ENCODE peak calls at places on chromosomes 1 and 21, in four cellular contexts. G is SW 1271, O is fibroblast of lung, J is dermis microvascular lymphatic vessel endothelial cell. W is an unnamed sample.

GRCh38 chr1:22534951-22535350 is 28.3 kb upstream of the EPHA8 start:
- DNase-seq in G (no peak), O (no peak), J (no peak), W (no peak)

GRCh38 chr1:229582011-229582694 is 23.6 kb upstream of the ABCB10 start:
- DNase-seq in G (no peak), O (peak), J (peak), W (no peak)

GRCh38 chr1:28037946-28038345 is 50.5 kb downstream of the EYA3 start:
- DNase-seq in G (no peak), O (no peak), J (no peak), W (no peak)

GRCh38 chr1:109794319-109795132 is 30.8 kb upstream of the EPS8L3 start:
- DNase-seq in G (no peak), O (peak), J (no peak), W (no peak)

GRCh38 chr1:230825061-230825803 is 43.1 kb downstream of the C1orf198 start:
- DNase-seq in G (no peak), O (peak), J (peak), W (no peak)

GRCh38 chr21:31128234-31128633 is 90.0 kb upstream of the KRTAP19-8 start:
- DNase-seq in G (no peak), O (peak), J (no peak), W (no peak)

GRCh38 chr1:211885746-211886522 is 55.4 kb upstream of the LPGAT1 start:
- DNase-seq in G (no peak), O (no peak), J (no peak), W (no peak)

GRCh38 chr1:32907435-32907834 is 6.2 kb upstream of the TMEM54 start:
- DNase-seq in G (no peak), O (peak), J (no peak), W (no peak)

GRCh38 chr1:24898152-24898908 is 31.7 kb downstream of the RUNX3 start:
- DNase-seq in G (no peak), O (no peak), J (peak), W (peak)

GRCh38 chr1:203126151-203126865 is 1.2 kb upstream of the ADORA1 start:
- DNase-seq in G (no peak), O (peak), J (no peak), W (peak)

GRCh38 chr1:203093754-203094410 is 8.1 kb upstream of the MYOG start:
- DNase-seq in G (no peak), O (peak), J (no peak), W (no peak)

GRCh38 chr1:48940946-48941732 is 164.4 kb upstream of the BEND5 start:
- DNase-seq in G (no peak), O (no peak), J (no peak), W (no peak)

GRCh38 chr1:26471498-26472329 is 526 bp upstream of the HMGN2 start:
- DNase-seq in G (no peak), O (peak), J (peak), W (peak)

GRCh38 chr1:93353286-93353685 is 7.6 kb downstream of the DR1 start:
- DNase-seq in G (no peak), O (peak), J (no peak), W (no peak)

GRCh38 chr1:66210653-66211052 is 323.3 kb upstream of the SGIP1 start:
- DNase-seq in G (no peak), O (no peak), J (no peak), W (no peak)

GRCh38 chr1:27342778-27343638 is 1.2 kb downstream of the SYTL1 start:
- DNase-seq in G (no peak), O (no peak), J (no peak), W (no peak)

GRCh38 chr21:16578912-16579311 is 849.1 kb downstream of the USP25 start:
- DNase-seq in G (no peak), O (peak), J (no peak), W (no peak)